ENCODE peak calls at places on chromosomes 7 and 10, in nine cellular contexts. One of them, this sample, is unnamed.

GRCh38 chr10:69479241-69479730 is 28.0 kb downstream of the TSPAN15 start:
- DNase-seq in RWPE1: no peak
- DNase-seq in CD4-positive, alpha-beta T cell: no peak
- DNase-seq in trophoblast cell: no peak
- DNase-seq in CD4-positive, alpha-beta memory T cell: no peak
- DNase-seq in effector memory CD4-positive, alpha-beta T cell: no peak
- DNase-seq in GM12878: no peak
- DNase-seq in adrenal gland: peak; percentile 54
- DNase-seq in A549: no peak
- DNase-seq in this sample: no peak

GRCh38 chr7:47523401-47523800 is 58.5 kb downstream of the TNS3 start:
- DNase-seq in RWPE1: no peak
- DNase-seq in CD4-positive, alpha-beta T cell: no peak
- DNase-seq in trophoblast cell: no peak
- DNase-seq in CD4-positive, alpha-beta memory T cell: no peak
- DNase-seq in effector memory CD4-positive, alpha-beta T cell: no peak
- DNase-seq in GM12878: no peak
- DNase-seq in adrenal gland: no peak
- DNase-seq in A549: no peak
- DNase-seq in this sample: no peak

GRCh38 chr10:23065549-23065948 is 29.8 kb upstream of the MSRB2 start:
- DNase-seq in RWPE1: peak; percentile 59
- DNase-seq in CD4-positive, alpha-beta T cell: no peak
- DNase-seq in trophoblast cell: peak; percentile 21
- DNase-seq in CD4-positive, alpha-beta memory T cell: no peak
- DNase-seq in effector memory CD4-positive, alpha-beta T cell: no peak
- DNase-seq in GM12878: no peak
- DNase-seq in adrenal gland: peak; percentile 88
- DNase-seq in A549: peak; percentile 21
- DNase-seq in this sample: peak; percentile 33

GRCh38 chr10:12154516-12154915 is 25.0 kb downstream of the SEC61A2 start:
- DNase-seq in RWPE1: no peak
- DNase-seq in CD4-positive, alpha-beta T cell: no peak
- DNase-seq in trophoblast cell: no peak
- DNase-seq in CD4-positive, alpha-beta memory T cell: no peak
- DNase-seq in effector memory CD4-positive, alpha-beta T cell: no peak
- DNase-seq in GM12878: no peak
- DNase-seq in adrenal gland: no peak
- DNase-seq in A549: no peak
- DNase-seq in this sample: no peak

GRCh38 chr7:21611129-21611528 is 68.3 kb downstream of the DNAH11 start:
- DNase-seq in RWPE1: no peak
- DNase-seq in CD4-positive, alpha-beta T cell: no peak
- DNase-seq in trophoblast cell: no peak
- DNase-seq in CD4-positive, alpha-beta memory T cell: no peak
- DNase-seq in effector memory CD4-positive, alpha-beta T cell: no peak
- DNase-seq in GM12878: no peak
- DNase-seq in adrenal gland: no peak
- DNase-seq in A549: no peak
- DNase-seq in this sample: no peak

GRCh38 chr10:47165711-47166404 is 134.1 kb upstream of the GDF10 start:
- DNase-seq in RWPE1: no peak
- DNase-seq in CD4-positive, alpha-beta T cell: peak; percentile 46
- DNase-seq in trophoblast cell: peak; percentile 53
- DNase-seq in CD4-positive, alpha-beta memory T cell: peak; percentile 51
- DNase-seq in effector memory CD4-positive, alpha-beta T cell: no peak
- DNase-seq in GM12878: no peak
- DNase-seq in adrenal gland: peak; percentile 55
- DNase-seq in A549: no peak
- DNase-seq in this sample: no peak

GRCh38 chr7:82839555-82839954 is 323.1 kb downstream of the PCLO start:
- DNase-seq in RWPE1: no peak
- DNase-seq in CD4-positive, alpha-beta T cell: no peak
- DNase-seq in trophoblast cell: no peak
- DNase-seq in CD4-positive, alpha-beta memory T cell: no peak
- DNase-seq in effector memory CD4-positive, alpha-beta T cell: no peak
- DNase-seq in GM12878: no peak
- DNase-seq in adrenal gland: no peak
- DNase-seq in A549: no peak
- DNase-seq in this sample: no peak

GRCh38 chr7:55878701-55879100 is 8.6 kb upstream of the ZNF713 start:
- DNase-seq in RWPE1: no peak
- DNase-seq in CD4-positive, alpha-beta T cell: no peak
- DNase-seq in trophoblast cell: no peak
- DNase-seq in CD4-positive, alpha-beta memory T cell: no peak
- DNase-seq in effector memory CD4-positive, alpha-beta T cell: no peak
- DNase-seq in GM12878: no peak
- DNase-seq in adrenal gland: no peak
- DNase-seq in A549: no peak
- DNase-seq in this sample: no peak

GRCh38 chr7:17940302-17941170 is at the start of gene SNX13:
- DNase-seq in RWPE1: peak; percentile 92
- DNase-seq in CD4-positive, alpha-beta T cell: peak; percentile 85
- DNase-seq in trophoblast cell: peak; percentile 93
- DNase-seq in CD4-positive, alpha-beta memory T cell: peak; percentile 88
- DNase-seq in effector memory CD4-positive, alpha-beta T cell: peak; percentile 83
- DNase-seq in GM12878: peak; percentile 41
- DNase-seq in adrenal gland: peak; percentile 93
- DNase-seq in A549: peak; percentile 89
- DNase-seq in this sample: peak; percentile 66

GRCh38 chr7:105024734-105025133 is 10.7 kb downstream of the KMT2E start:
- DNase-seq in RWPE1: no peak
- DNase-seq in CD4-positive, alpha-beta T cell: no peak
- DNase-seq in trophoblast cell: no peak
- DNase-seq in CD4-positive, alpha-beta memory T cell: no peak
- DNase-seq in effector memory CD4-positive, alpha-beta T cell: no peak
- DNase-seq in GM12878: no peak
- DNase-seq in adrenal gland: no peak
- DNase-seq in A549: no peak
- DNase-seq in this sample: no peak

GRCh38 chr10:117228210-117228609 is 12.7 kb upstream of the SLC18A2 start:
- DNase-seq in RWPE1: no peak
- DNase-seq in CD4-positive, alpha-beta T cell: no peak
- DNase-seq in trophoblast cell: no peak
- DNase-seq in CD4-positive, alpha-beta memory T cell: no peak
- DNase-seq in effector memory CD4-positive, alpha-beta T cell: no peak
- DNase-seq in GM12878: no peak
- DNase-seq in adrenal gland: no peak
- DNase-seq in A549: no peak
- DNase-seq in this sample: no peak

GRCh38 chr7:153887756-153888591 is 164.2 kb upstream of the DPP6 start:
- DNase-seq in RWPE1: no peak
- DNase-seq in CD4-positive, alpha-beta T cell: no peak
- DNase-seq in trophoblast cell: no peak
- DNase-seq in CD4-positive, alpha-beta memory T cell: no peak
- DNase-seq in effector memory CD4-positive, alpha-beta T cell: no peak
- DNase-seq in GM12878: no peak
- DNase-seq in adrenal gland: no peak
- DNase-seq in A549: no peak
- DNase-seq in this sample: no peak

GRCh38 chr7:46245587-46246111 is 324.6 kb upstream of the IGFBP3 start:
- DNase-seq in RWPE1: no peak
- DNase-seq in CD4-positive, alpha-beta T cell: no peak
- DNase-seq in trophoblast cell: no peak
- DNase-seq in CD4-positive, alpha-beta memory T cell: no peak
- DNase-seq in effector memory CD4-positive, alpha-beta T cell: no peak
- DNase-seq in GM12878: no peak
- DNase-seq in adrenal gland: no peak
- DNase-seq in A549: no peak
- DNase-seq in this sample: no peak

GRCh38 chr7:46243406-46243805 is 322.3 kb upstream of the IGFBP3 start:
- DNase-seq in RWPE1: no peak
- DNase-seq in CD4-positive, alpha-beta T cell: no peak
- DNase-seq in trophoblast cell: no peak
- DNase-seq in CD4-positive, alpha-beta memory T cell: no peak
- DNase-seq in effector memory CD4-positive, alpha-beta T cell: no peak
- DNase-seq in GM12878: no peak
- DNase-seq in adrenal gland: no peak
- DNase-seq in A549: no peak
- DNase-seq in this sample: no peak

GRCh38 chr7:46244752-46245151 is 323.7 kb upstream of the IGFBP3 start:
- DNase-seq in RWPE1: peak; percentile 25
- DNase-seq in CD4-positive, alpha-beta T cell: no peak
- DNase-seq in trophoblast cell: peak; percentile 45
- DNase-seq in CD4-positive, alpha-beta memory T cell: no peak
- DNase-seq in effector memory CD4-positive, alpha-beta T cell: no peak
- DNase-seq in GM12878: no peak
- DNase-seq in adrenal gland: no peak
- DNase-seq in A549: no peak
- DNase-seq in this sample: no peak

DNA sequence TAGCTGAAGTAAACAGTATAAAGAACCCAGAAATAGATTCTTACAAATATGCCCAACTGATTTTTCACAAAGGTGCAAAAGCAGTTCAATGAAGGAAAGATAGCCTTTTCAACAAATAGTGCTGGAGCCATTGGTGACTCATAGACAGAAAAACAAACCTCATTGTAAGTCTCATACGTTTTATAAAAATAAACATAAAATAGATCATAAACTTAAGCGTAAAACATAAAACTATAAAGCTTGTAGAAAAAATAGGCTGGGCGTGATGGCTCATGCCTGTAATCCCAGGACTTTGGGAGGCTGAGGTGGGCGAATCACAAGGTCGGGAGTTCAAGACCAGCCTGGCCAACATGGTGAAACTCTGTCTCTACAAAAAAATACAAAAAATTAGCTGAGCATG is 318.8 kb upstream of the IGFBP3 start:
- DNase-seq in RWPE1: no peak
- DNase-seq in CD4-positive, alpha-beta T cell: no peak
- DNase-seq in trophoblast cell: no peak
- DNase-seq in CD4-positive, alpha-beta memory T cell: no peak
- DNase-seq in effector memory CD4-positive, alpha-beta T cell: no peak
- DNase-seq in GM12878: no peak
- DNase-seq in adrenal gland: no peak
- DNase-seq in A549: no peak
- DNase-seq in this sample: no peak
- H3K27ac ChIP-seq in RWPE1: no peak overlapping the region
- H3K27ac ChIP-seq in CD4-positive, alpha-beta T cell: no peak overlapping the region
- H3K27ac ChIP-seq in trophoblast cell: no peak overlapping the region
- H3K27ac ChIP-seq in CD4-positive, alpha-beta memory T cell: no peak overlapping the region
- H3K27ac ChIP-seq in effector memory CD4-positive, alpha-beta T cell: no peak overlapping the region
- H3K27ac ChIP-seq in GM12878: no peak overlapping the region
- H3K27ac ChIP-seq in adrenal gland: no peak overlapping the region
- H3K27ac ChIP-seq in A549: no peak overlapping the region
- H3K27ac ChIP-seq in this sample: no peak overlapping the region

DNA sequence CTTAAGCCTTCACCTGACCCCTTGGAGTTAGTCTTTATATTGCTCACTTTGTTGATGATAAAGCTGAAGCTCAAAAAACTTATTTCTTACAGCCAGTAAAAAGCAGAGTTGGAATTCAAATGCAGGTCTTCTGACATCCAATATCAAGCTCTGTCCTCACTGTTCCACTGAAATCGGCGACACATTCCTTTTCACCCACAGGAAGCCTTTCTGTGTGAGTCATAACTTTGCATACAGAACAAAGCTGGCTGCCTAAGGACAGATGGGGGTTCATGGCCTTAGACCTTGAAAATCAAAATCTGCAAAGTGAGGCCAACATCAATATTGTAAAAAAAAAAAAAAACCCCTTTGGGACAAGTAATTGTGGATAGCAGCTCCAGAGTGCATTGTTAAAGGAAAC is 21.8 kb upstream of the AKR1B1 start:
- DNase-seq in RWPE1: no peak
- DNase-seq in CD4-positive, alpha-beta T cell: no peak
- DNase-seq in trophoblast cell: peak; percentile 48
- DNase-seq in CD4-positive, alpha-beta memory T cell: no peak
- DNase-seq in effector memory CD4-positive, alpha-beta T cell: no peak
- DNase-seq in GM12878: no peak
- DNase-seq in adrenal gland: peak; percentile 83
- DNase-seq in A549: peak; percentile 82
- DNase-seq in this sample: no peak
- H3K27ac ChIP-seq in RWPE1: no peak overlapping the region
- H3K27ac ChIP-seq in CD4-positive, alpha-beta T cell: no peak overlapping the region
- H3K27ac ChIP-seq in trophoblast cell: no peak overlapping the region
- H3K27ac ChIP-seq in CD4-positive, alpha-beta memory T cell: no peak overlapping the region
- H3K27ac ChIP-seq in effector memory CD4-positive, alpha-beta T cell: no peak overlapping the region
- H3K27ac ChIP-seq in GM12878: no peak overlapping the region
- H3K27ac ChIP-seq in adrenal gland: peak overlapping the region; percentile 80
- H3K27ac ChIP-seq in A549: peak overlapping the region; percentile 62
- H3K27ac ChIP-seq in this sample: no peak overlapping the region

GRCh38 chr10:80104066-80104926 is 25.8 kb downstream of the TMEM254 start:
- DNase-seq in RWPE1: no peak
- DNase-seq in CD4-positive, alpha-beta T cell: peak; percentile 13
- DNase-seq in trophoblast cell: peak; percentile 89
- DNase-seq in CD4-positive, alpha-beta memory T cell: peak; percentile 54
- DNase-seq in effector memory CD4-positive, alpha-beta T cell: peak; percentile 2
- DNase-seq in GM12878: no peak
- DNase-seq in adrenal gland: no peak
- DNase-seq in A549: no peak
- DNase-seq in this sample: no peak
- H3K27ac ChIP-seq in RWPE1: no peak overlapping the region
- H3K27ac ChIP-seq in CD4-positive, alpha-beta T cell: no peak overlapping the region
- H3K27ac ChIP-seq in trophoblast cell: no peak overlapping the region
- H3K27ac ChIP-seq in CD4-positive, alpha-beta memory T cell: no peak overlapping the region
- H3K27ac ChIP-seq in effector memory CD4-positive, alpha-beta T cell: no peak overlapping the region
- H3K27ac ChIP-seq in GM12878: no peak overlapping the region
- H3K27ac ChIP-seq in adrenal gland: peak overlapping the region; percentile 55
- H3K27ac ChIP-seq in A549: no peak overlapping the region
- H3K27ac ChIP-seq in this sample: no peak overlapping the region

DNA sequence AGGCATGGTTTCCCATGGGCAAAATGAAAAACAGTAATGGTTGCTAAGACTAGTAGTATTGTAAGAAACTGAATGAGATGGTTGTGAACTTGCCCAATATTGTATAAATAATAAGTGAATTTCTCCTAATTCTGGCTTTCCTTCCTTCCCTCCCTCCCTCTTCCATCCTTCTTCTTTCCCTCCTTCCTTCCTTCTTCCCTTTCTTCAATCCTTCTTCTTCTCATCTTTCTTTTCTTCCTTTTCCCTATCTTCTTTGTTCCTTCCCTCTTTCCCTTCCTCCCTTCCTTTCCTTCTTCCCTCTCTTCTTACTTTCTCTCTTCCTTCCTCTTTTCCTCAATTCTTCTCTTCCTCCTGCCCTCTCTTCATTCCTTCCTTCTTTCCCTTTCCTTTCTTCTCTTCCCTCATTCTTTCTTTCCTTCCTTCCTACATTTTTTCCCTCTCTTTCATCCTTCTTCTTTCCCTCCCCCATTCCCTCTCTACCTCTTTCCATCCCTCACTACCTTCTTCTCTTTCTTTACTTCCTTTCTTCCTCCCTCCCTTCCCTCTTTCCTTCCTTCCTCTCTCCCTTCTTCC is 4.1 kb upstream of the VWC2 start:
- DNase-seq in RWPE1: no peak
- DNase-seq in CD4-positive, alpha-beta T cell: no peak
- DNase-seq in trophoblast cell: no peak
- DNase-seq in CD4-positive, alpha-beta memory T cell: no peak
- DNase-seq in effector memory CD4-positive, alpha-beta T cell: no peak
- DNase-seq in GM12878: no peak
- DNase-seq in adrenal gland: no peak
- DNase-seq in A549: no peak
- DNase-seq in this sample: no peak
- H3K27ac ChIP-seq in RWPE1: no peak overlapping the region
- H3K27ac ChIP-seq in CD4-positive, alpha-beta T cell: no peak overlapping the region
- H3K27ac ChIP-seq in trophoblast cell: no peak overlapping the region
- H3K27ac ChIP-seq in CD4-positive, alpha-beta memory T cell: no peak overlapping the region
- H3K27ac ChIP-seq in effector memory CD4-positive, alpha-beta T cell: no peak overlapping the region
- H3K27ac ChIP-seq in GM12878: no peak overlapping the region
- H3K27ac ChIP-seq in adrenal gland: no peak overlapping the region
- H3K27ac ChIP-seq in A549: no peak overlapping the region
- H3K27ac ChIP-seq in this sample: no peak overlapping the region